ENCODE peak calls at places on chromosomes 6 and 20, in ten cellular contexts. F, M, X, O, A, I, E, U, W and B are unnamed samples.

GRCh38 chr20:4585104-4585753 is 136.5 kb upstream of the PRND start:
- DNase-seq in A (no peak), I (no peak), M (no peak), F (peak), X (no peak), O (no peak), E (no peak), W (peak), U (no peak), B (peak)

GRCh38 chr6:138526822-138527235 is 27.5 kb upstream of the NHSL1 start:
- DNase-seq in A (no peak), O (no peak), E (peak), W (no peak), M (no peak), I (no peak), X (peak), U (no peak), F (peak), B (no peak)

GRCh38 chr6:81612136-81612535 is 140.3 kb downstream of the TENT5A start:
- DNase-seq in X (no peak), F (no peak), W (no peak), E (no peak), I (no peak), A (no peak), O (no peak), U (no peak), M (no peak), B (no peak)

GRCh38 chr6:170094686-170095272 is 196.1 kb downstream of the DLL1 start:
- DNase-seq in U (no peak), A (no peak), X (no peak), F (no peak), I (no peak), W (no peak), M (no peak), O (no peak), E (no peak), B (no peak)

GRCh38 chr6:138241893-138242292 is 23.6 kb upstream of the PBOV1 start:
- DNase-seq in A (no peak), M (no peak), E (no peak), W (no peak), O (no peak), X (no peak), I (no peak), U (no peak), F (no peak), B (no peak)

GRCh38 chr6:143061597-143062385 is 1.1 kb downstream of the AIG1 start:
- DNase-seq in W (no peak), M (no peak), O (no peak), F (no peak), A (no peak), X (no peak), I (no peak), U (no peak), E (peak), B (no peak)

GRCh38 chr6:5190467-5190866 is 70.3 kb downstream of the LYRM4 start:
- DNase-seq in M (no peak), I (no peak), W (peak), X (no peak), E (peak), O (peak), U (no peak), F (peak), A (peak), B (peak)

GRCh38 chr6:36131517-36132220 is 1.4 kb downstream of the MAPK13 start:
- DNase-seq in A (no peak), E (peak), W (peak), F (peak), M (peak), U (peak), O (no peak), X (no peak), I (peak), B (peak)

GRCh38 chr20:36303020-36303595 is 3.0 kb upstream of the DLGAP4 start:
- DNase-seq in E (no peak), W (no peak), M (no peak), O (no peak), U (no peak), F (no peak), A (no peak), X (no peak), I (no peak), B (no peak)

GRCh38 chr20:48826883-48827771 is 672 bp downstream of the PREX1 start:
- DNase-seq in F (peak), O (no peak), I (no peak), X (peak), W (no peak), M (peak), U (peak), E (peak), A (no peak), B (peak)

GRCh38 chr20:61597996-61598395 is 345.9 kb downstream of the CDH4 start:
- DNase-seq in I (no peak), O (no peak), U (no peak), M (no peak), A (no peak), X (no peak), W (no peak), E (no peak), F (no peak), B (no peak)

GRCh38 chr20:52172392-52173047 is 19.1 kb downstream of the ZFP64 start:
- DNase-seq in U (no peak), M (no peak), E (no peak), O (no peak), A (no peak), F (no peak), W (no peak), I (no peak), X (no peak), B (peak)

GRCh38 chr6:88473622-88474021 is 307.5 kb upstream of the CNR1 start:
- DNase-seq in X (no peak), U (no peak), O (no peak), I (no peak), E (no peak), A (no peak), F (no peak), W (no peak), M (no peak), B (no peak)

GRCh38 chr6:87237804-87238203 is 82.4 kb downstream of the ZNF292 start:
- DNase-seq in W (peak), M (no peak), X (no peak), I (peak), O (no peak), F (peak), U (no peak), E (peak), A (peak), B (peak)

GRCh38 chr6:47787620-47788497 is 6.0 kb downstream of the OPN5 start:
- DNase-seq in A (peak), E (peak), X (peak), I (peak), F (peak), M (peak), U (peak), O (no peak), W (peak), B (peak)

GRCh38 chr6:55819811-55820210 is 55.6 kb downstream of the BMP5 start:
- DNase-seq in O (no peak), M (no peak), U (no peak), X (no peak), F (no peak), W (no peak), E (no peak), A (no peak), I (no peak), B (no peak)

GRCh38 chr6:55820696-55821095 is 54.7 kb downstream of the BMP5 start:
- DNase-seq in M (no peak), I (no peak), U (no peak), X (no peak), W (no peak), O (no peak), F (no peak), A (no peak), E (no peak), B (no peak)

GRCh38 chr6:55825402-55826051 is 49.9 kb downstream of the BMP5 start:
- DNase-seq in A (peak), O (no peak), E (peak), W (peak), I (no peak), X (peak), M (peak), U (no peak), F (peak), B (peak)

GRCh38 chr6:55822815-55823214 is 52.6 kb downstream of the BMP5 start:
- DNase-seq in X (no peak), A (no peak), F (no peak), I (no peak), W (peak), U (no peak), M (no peak), E (peak), O (no peak), B (peak)

DNA sequence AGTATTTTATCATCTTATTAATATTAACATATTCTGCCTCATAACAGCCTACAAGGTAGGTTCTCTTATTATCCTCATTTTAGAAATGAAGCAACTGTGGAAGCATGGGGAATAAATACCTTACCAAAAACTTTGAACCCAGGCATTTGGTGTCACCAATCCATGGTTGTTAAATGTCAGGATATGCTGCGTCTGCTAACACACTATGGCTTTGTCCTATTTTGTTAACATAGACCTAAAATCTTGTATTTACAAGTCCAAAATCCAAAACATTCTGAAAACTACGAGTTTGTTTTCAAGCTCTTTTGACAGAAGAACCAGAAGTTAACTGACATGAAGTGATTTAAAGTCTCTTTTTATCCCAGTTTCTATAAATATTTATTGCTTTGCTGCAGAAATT is 53.4 kb downstream of the BMP5 start:
- DNase-seq in E (no peak), M (no peak), A (no peak), F (no peak), W (no peak), O (no peak), I (no peak), U (no peak), X (no peak), B (no peak)
- H3K4me3 ChIP-seq in E (no peak), M (no peak), A (no peak), F (no peak), W (no peak), O (no peak), I (no peak), U (no peak), X (no peak), B (no peak)

DNA sequence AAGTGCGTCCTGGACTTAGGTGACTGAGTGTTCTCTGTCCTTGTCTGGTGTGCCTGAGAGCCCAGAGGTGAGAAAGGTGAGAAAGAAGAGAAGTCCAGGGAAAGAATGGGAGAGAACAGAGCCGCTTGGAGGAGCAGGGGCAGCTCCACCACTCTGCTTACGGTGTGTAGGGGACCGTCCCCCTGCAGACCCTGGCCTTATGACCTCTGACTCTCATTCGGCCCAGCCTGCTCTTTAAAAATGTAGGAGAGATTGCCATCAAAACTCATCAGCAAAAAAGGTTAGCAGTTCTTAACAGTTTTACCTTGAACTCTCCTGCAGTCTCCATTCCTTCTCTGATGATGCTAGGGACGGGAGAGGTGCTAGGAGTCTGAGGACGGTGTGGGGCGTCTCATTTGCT is 2.0 kb downstream of the TMEM181 start:
- DNase-seq in M (no peak), E (no peak), I (no peak), U (no peak), O (no peak), W (no peak), A (no peak), X (no peak), F (no peak), B (no peak)
- H3K4me3 ChIP-seq in M (no peak), E (no peak), I (peak), U (no peak), O (peak), W (no peak), A (peak), X (no peak), F (no peak), B (no peak)

GRCh38 chr6:166862978-166863530 is 93.3 kb downstream of the RNASET2 start:
- DNase-seq in O (no peak), F (no peak), W (no peak), A (no peak), M (no peak), I (peak), E (no peak), U (no peak), X (no peak), B (no peak)

GRCh38 chr6:166862287-166862977 is 93.9 kb downstream of the RNASET2 start:
- DNase-seq in W (no peak), M (peak), A (no peak), X (peak), I (peak), E (peak), O (no peak), U (no peak), F (no peak), B (no peak)

GRCh38 chr6:166860392-166860791 is 96.0 kb downstream of the RNASET2 start:
- DNase-seq in F (no peak), O (no peak), X (no peak), E (no peak), U (no peak), A (no peak), I (no peak), M (no peak), W (no peak), B (no peak)

GRCh38 chr6:166861961-166862286 is 94.4 kb downstream of the RNASET2 start:
- DNase-seq in M (no peak), O (no peak), X (no peak), U (no peak), I (no peak), A (no peak), F (no peak), W (no peak), E (no peak), B (no peak)

DNA sequence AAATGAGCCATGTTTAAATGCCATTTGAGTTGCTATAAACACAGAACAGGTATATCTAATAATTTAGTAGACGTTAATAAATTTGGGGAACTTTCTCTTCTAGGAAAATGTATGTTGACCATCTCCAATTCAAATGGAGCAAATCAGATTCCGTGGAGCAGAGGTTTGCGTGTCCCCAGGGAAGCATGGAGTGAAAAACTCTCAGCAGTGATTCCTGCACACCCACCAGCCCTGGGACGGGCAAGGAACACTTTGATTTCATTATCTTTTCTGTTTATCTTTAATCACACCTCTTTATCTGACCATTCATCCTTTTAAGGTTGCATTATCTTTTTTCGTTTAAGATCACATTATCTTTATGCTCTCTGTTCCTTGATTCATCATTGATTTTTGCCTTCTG is 95.0 kb downstream of the RNASET2 start:
- DNase-seq in O (no peak), F (no peak), W (no peak), U (no peak), I (no peak), E (no peak), A (no peak), X (no peak), M (no peak), B (no peak)
- H3K4me3 ChIP-seq in O (no peak), F (no peak), W (no peak), U (no peak), I (no peak), E (no peak), A (no peak), X (peak), M (no peak), B (no peak)

GRCh38 chr6:31548423-31548873 is 1.0 kb downstream of the NFKBIL1 start:
- DNase-seq in A (no peak), F (no peak), E (no peak), W (no peak), M (no peak), X (no peak), I (no peak), U (no peak), O (no peak), B (no peak)
- H3K4me3 ChIP-seq in A (peak), F (peak), E (no peak), W (peak), M (peak), X (peak), I (no peak), U (no peak), O (peak), B (peak)